ENCODE peak calls at places on chromosomes 16 and 17, in six cellular contexts. Q is K562; W is naive thymus-derived CD4-positive, alpha-beta T cell; I is prostate gland; M is CD8-positive, alpha-beta T cell; S is CD4-positive, alpha-beta memory T cell. G is an unnamed sample.
A peak's percentile ranks its signal among the peaks of the same experiment; 100 is the strongest.

GRCh38 chr16:67183627-67184452 is at the start of gene MATCAP1:
- DNase-seq in Q (peak; percentile 98), W (peak; percentile 96), I (peak; percentile 96), M (peak; percentile 97), S (peak; percentile 97), G (peak; percentile 94)

GRCh38 chr17:69503711-69504110 is 89.2 kb downstream of the MAP2K6 start:
- DNase-seq in Q (no peak), W (no peak), I (no peak), M (no peak), S (no peak), G (no peak)

GRCh38 chr17:60161598-60162330 is 12.0 kb downstream of the CA4 start:
- DNase-seq in Q (peak; percentile 75), W (no peak), I (no peak), M (no peak), S (no peak), G (peak; percentile 58)

GRCh38 chr17:19346351-19347255 is 15.9 kb downstream of the B9D1 start:
- DNase-seq in Q (peak; percentile 65), W (no peak), I (no peak), M (no peak), S (no peak), G (no peak)

GRCh38 chr16:68825427-68825826 is 17.9 kb upstream of the TANGO6 start:
- DNase-seq in Q (no peak), W (no peak), I (no peak), M (no peak), S (no peak), G (no peak)

GRCh38 chr17:36008998-36009665 is 7.8 kb upstream of the CCL15 start:
- DNase-seq in Q (peak; percentile 77), W (no peak), I (no peak), M (no peak), S (no peak), G (no peak)

GRCh38 chr16:89602952-89603590 is 10.4 kb upstream of the DPEP1 start:
- DNase-seq in Q (no peak), W (no peak), I (no peak), M (no peak), S (no peak), G (no peak)

GRCh38 chr16:50573947-50574751 is 26.0 kb downstream of the NKD1 start:
- DNase-seq in Q (no peak), W (no peak), I (no peak), M (no peak), S (no peak), G (no peak)

GRCh38 chr17:29195465-29196081 is 15.4 kb upstream of the MYO18A start:
- DNase-seq in Q (no peak), W (no peak), I (no peak), M (no peak), S (no peak), G (no peak)

GRCh38 chr17:41185001-41185400 is 290 bp upstream of the KRTAP4-1 start:
- DNase-seq in Q (no peak), W (no peak), I (no peak), M (no peak), S (no peak), G (no peak)

GRCh38 chr16:69465083-69465721 is 40.8 kb downstream of the CYB5B start:
- DNase-seq in Q (no peak), W (no peak), I (no peak), M (peak; percentile 25), S (peak; percentile 6), G (no peak)

GRCh38 chr16:15907863-15908478 is 19.6 kb upstream of the CEP20 start:
- DNase-seq in Q (peak; percentile 91), W (no peak), I (no peak), M (peak; percentile 35), S (peak; percentile 6), G (no peak)

GRCh38 chr17:57995076-57995956 is 7.3 kb upstream of the VEZF1 start:
- DNase-seq in Q (peak; percentile 50), W (peak; percentile 27), I (peak; percentile 71), M (peak; percentile 51), S (peak; percentile 56), G (peak; percentile 53)

GRCh38 chr16:69298261-69298660 is 12.9 kb upstream of the VPS4A start:
- DNase-seq in Q (no peak), W (no peak), I (no peak), M (no peak), S (no peak), G (no peak)

GRCh38 chr17:31736855-31737625 is 122.0 kb downstream of the COPRS start:
- DNase-seq in Q (no peak), W (no peak), I (no peak), M (no peak), S (no peak), G (no peak)

GRCh38 chr17:10380631-10381408 is 8.0 kb upstream of the MYH13 start:
- DNase-seq in Q (no peak), W (no peak), I (no peak), M (no peak), S (no peak), G (no peak)

GRCh38 chr16:82302007-82302733 is 132.1 kb upstream of the MPHOSPH6 start:
- DNase-seq in Q (no peak), W (no peak), I (no peak), M (no peak), S (no peak), G (no peak)

GRCh38 chr16:61366006-61366405 is 670.2 kb downstream of the CDH8 start:
- DNase-seq in Q (no peak), W (no peak), I (no peak), M (no peak), S (no peak), G (no peak)

GRCh38 chr17:2055494-2056220 is 754 bp downstream of the HIC1 start:
- DNase-seq in Q (no peak), W (no peak), I (no peak), M (peak; percentile 52), S (peak; percentile 32), G (no peak)

GRCh38 chr16:68128577-68129305 is 43.6 kb downstream of the NFATC3 start:
- DNase-seq in Q (no peak), W (no peak), I (no peak), M (no peak), S (no peak), G (no peak)

DNA sequence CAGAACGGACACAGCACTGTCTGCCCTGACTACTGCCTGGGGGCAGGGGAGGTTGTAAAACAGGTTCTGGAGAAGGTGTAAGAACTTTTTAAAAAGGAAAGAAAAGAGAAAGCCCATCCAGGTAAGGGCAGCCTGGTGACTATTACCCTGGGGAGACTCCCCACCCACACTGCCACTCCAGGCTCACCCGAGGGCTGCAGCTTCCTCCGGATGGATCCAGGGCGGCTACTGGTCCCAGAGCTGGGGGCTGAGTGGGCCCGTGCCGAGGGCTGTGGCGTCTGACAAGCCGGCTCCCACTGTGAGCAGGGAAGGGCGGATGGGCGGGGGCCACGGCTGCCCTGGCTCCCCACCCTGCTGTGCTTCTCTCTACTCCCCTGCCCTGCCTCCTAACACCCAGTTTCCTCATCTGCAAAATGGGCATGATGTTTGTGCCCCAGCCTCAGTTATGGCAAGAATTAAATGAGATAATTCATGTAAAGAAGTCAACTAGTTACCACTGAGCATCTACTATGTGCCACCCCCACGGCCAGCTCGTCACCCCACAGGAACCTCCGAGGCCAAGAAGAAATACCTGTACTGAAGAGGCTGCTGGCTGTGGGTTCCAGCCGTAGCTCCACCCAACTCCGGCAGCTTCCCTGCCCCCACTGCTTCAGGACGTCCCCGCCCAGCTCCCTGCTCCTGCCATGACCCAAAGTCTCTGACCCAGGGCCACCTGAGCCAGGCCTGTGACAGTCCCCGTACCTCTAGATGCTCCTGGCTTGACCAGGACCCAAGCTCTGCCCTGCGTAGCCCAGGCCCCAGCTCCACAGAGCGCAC is 24.2 kb downstream of the KATNB1 start:
- DNase-seq in Q (no peak), W (no peak), I (no peak), M (no peak), S (no peak), G (no peak)
- H3K27ac ChIP-seq in Q (no peak overlapping the region), W (no peak overlapping the region), I (no peak overlapping the region), M (no peak overlapping the region), S (no peak overlapping the region), G (no peak overlapping the region)

GRCh38 chr17:16954541-16954940 is 17.4 kb downstream of the TNFRSF13B start:
- DNase-seq in Q (no peak), W (no peak), I (no peak), M (no peak), S (no peak), G (no peak)
- H3K27me3 ChIP-seq in Q (peaks cover 26% of the 10 kb centered on the region), W (no peaks in the 10 kb centered on the region), I (no peaks in the 10 kb centered on the region), M (no peaks in the 10 kb centered on the region), S (no peaks in the 10 kb centered on the region), G (no peaks in the 10 kb centered on the region)

DNA sequence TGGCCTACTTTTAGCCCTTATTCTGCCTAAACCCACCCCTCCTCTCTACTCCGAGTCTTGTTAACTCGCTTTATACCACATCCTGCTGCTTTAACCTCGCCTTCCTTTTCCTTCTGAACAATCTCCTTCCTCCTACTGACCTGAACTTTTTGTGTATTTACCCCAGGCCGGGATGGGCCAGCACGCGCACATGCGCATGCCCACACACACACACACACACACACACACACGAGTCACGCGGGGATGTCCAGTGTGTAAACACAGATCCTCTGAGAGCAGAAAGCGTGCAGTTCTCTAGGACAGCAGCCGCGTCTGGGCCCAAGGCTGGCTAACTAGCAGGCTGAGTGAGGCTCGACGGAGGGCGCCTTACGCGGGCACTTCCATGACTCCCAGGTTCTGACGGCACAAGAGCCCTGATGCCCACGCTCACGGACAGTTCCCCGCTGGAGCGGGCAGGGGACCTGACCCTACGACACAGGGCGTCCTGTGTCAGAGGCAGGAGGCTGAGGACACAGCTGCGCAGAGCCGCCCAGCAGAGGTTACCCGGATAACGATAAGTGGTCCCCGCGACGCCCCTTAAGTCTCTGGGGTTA is 610 bp downstream of the PIK3R5 start:
- DNase-seq in Q (no peak), W (peak; percentile 26), I (no peak), M (peak; percentile 45), S (peak; percentile 53), G (no peak)
- H3K27ac ChIP-seq in Q (no peak overlapping the region), W (peak overlapping the region; percentile 84), I (no peak overlapping the region), M (peak overlapping the region; percentile 83), S (peak overlapping the region; percentile 79), G (peak overlapping the region; percentile 67)

DNA sequence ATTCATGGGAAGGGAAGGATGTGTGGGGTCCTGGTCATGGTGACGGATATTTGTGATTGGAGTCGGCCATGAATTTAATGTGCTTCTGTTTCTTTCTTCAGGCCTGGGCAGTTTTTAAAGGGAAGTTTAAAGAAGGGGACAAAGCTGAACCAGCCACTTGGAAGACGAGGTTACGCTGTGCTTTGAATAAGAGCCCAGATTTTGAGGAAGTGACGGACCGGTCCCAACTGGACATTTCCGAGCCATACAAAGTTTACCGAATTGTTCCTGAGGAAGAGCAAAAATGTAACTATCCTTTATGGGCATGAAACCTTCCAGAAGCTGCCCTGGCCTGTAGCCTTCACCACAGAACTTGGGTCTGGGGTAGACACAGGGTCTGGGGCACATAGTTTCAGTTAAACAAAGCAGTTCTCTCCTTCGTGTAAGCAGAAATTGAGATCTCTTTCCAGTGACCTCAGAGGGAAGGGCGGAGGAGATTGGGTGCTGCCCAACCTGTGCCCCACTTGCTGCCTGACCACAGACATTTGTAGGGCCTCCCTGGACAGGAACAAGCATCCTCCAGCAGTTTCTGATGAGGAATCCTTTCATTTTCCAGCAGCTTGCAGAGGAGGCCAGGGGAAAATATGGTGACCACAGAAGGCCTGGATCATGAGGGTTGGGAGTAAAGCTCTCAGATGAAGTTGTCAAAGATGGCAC is 10.1 kb downstream of the IRF8 start:
- DNase-seq in Q (no peak), W (no peak), I (no peak), M (no peak), S (no peak), G (no peak)
- H3K27me3 ChIP-seq in Q (peaks cover 82% of the 10 kb centered on the region), W (no peaks in the 10 kb centered on the region), I (no peaks in the 10 kb centered on the region), M (no peaks in the 10 kb centered on the region), S (no peaks in the 10 kb centered on the region), G (no peaks in the 10 kb centered on the region)

G was measured in pancreas.